ENCODE peak calls at places on chromosomes 13 and 19, in four cellular contexts. F is suprapubic skin, C is HepG2, K is sigmoid colon. N is an unnamed sample.

GRCh38 chr19:45668342-45668871 is 386 bp downstream of the GIPR start:
- DNase-seq in K (no peak), C (no peak), F (no peak), N (peak; percentile 28)

GRCh38 chr13:48278806-48279205 is 24.7 kb upstream of the RB1 start:
- DNase-seq in K (no peak), C (no peak), F (no peak), N (no peak)

GRCh38 chr13:74246398-74246975 is 112.3 kb upstream of the KLF12 start:
- DNase-seq in C (no peak), F (no peak), K (peak; percentile 66), N (no peak)

GRCh38 chr19:50759886-50760285 is 10.4 kb upstream of the GPR32 start:
- DNase-seq in K (no peak), F (no peak), C (peak; percentile 13), N (no peak)

GRCh38 chr13:98321356-98321755 is 144.3 kb upstream of the RNF113B start:
- DNase-seq in C (no peak), K (no peak), F (no peak), N (no peak)

GRCh38 chr13:46211116-46211515 is 612 bp upstream of the LRRC63 start:
- DNase-seq in C (no peak), F (no peak), K (no peak), N (no peak)

GRCh38 chr13:74895042-74895811 is 586.7 kb downstream of the TBC1D4 start:
- DNase-seq in C (no peak), K (no peak), F (no peak), N (no peak)

GRCh38 chr13:99151516-99151915 is 49.1 kb upstream of the UBAC2 start:
- DNase-seq in C (no peak), K (no peak), F (no peak), N (no peak)

GRCh38 chr19:49241769-49242168 is 83.2 kb downstream of the SLC6A16 start:
- DNase-seq in K (no peak), F (no peak), C (no peak), N (no peak)

GRCh38 chr19:6580313-6580712 is 10.6 kb downstream of the CD70 start:
- DNase-seq in C (no peak), F (no peak), K (no peak), N (no peak)

GRCh38 chr13:110617326-110618072 is 2.2 kb downstream of the NAXD start:
- DNase-seq in F (no peak), K (peak; percentile 88), C (peak; percentile 43), N (peak; percentile 85)

GRCh38 chr19:39030854-39031367 is 1.4 kb downstream of the FBXO27 start:
- DNase-seq in F (no peak), C (peak; percentile 84), K (no peak), N (no peak)

GRCh38 chr13:39483326-39483725 is 119.7 kb downstream of the LHFPL6 start:
- DNase-seq in F (no peak), C (no peak), K (no peak), N (no peak)

GRCh38 chr19:39544920-39545319 is 5.0 kb upstream of the EID2 start:
- DNase-seq in C (no peak), F (no peak), K (no peak), N (no peak)

GRCh38 chr19:58497634-58498170 is 14.1 kb downstream of the SLC27A5 start:
- DNase-seq in C (no peak), F (no peak), K (no peak), N (no peak)

GRCh38 chr13:50714886-50715285 is 128.6 kb downstream of the DLEU7 start:
- DNase-seq in C (no peak), K (no peak), F (no peak), N (no peak)

GRCh38 chr19:11359421-11359820 is 4.2 kb downstream of the PLPPR2 start:
- DNase-seq in F (no peak), K (no peak), C (no peak), N (no peak)

GRCh38 chr19:56837892-56838679 is 2.4 kb downstream of the PEG3 start:
- DNase-seq in F (peak; percentile 82), K (peak; percentile 86), C (peak; percentile 67), N (no peak)

GRCh38 chr13:106597759-106598395 is 29.9 kb upstream of the ARGLU1 start:
- DNase-seq in C (no peak), F (no peak), K (no peak), N (no peak)

GRCh38 chr13:46593403-46593802 is 40.4 kb downstream of the LRCH1 start:
- DNase-seq in C (no peak), K (no peak), F (no peak), N (no peak)

GRCh38 chr19:3790209-3790734 is 4.1 kb upstream of the MATK start:
- DNase-seq in F (no peak), C (no peak), K (no peak), N (no peak)

GRCh38 chr13:79593121-79593520 is 112.2 kb downstream of the NDFIP2 start:
- DNase-seq in K (no peak), C (no peak), F (no peak), N (no peak)

GRCh38 chr13:71255633-71256032 is 611.4 kb downstream of the DACH1 start:
- DNase-seq in F (no peak), C (no peak), K (no peak), N (no peak)

GRCh38 chr19:35264281-35265125 is 4.3 kb upstream of the USF2 start:
- DNase-seq in F (peak; percentile 45), K (peak; percentile 46), C (no peak), N (peak; percentile 20)

GRCh38 chr13:77740931-77741586 is 43.6 kb downstream of the SLAIN1 start:
- DNase-seq in K (no peak), C (no peak), F (no peak), N (no peak)

GRCh38 chr19:19491321-19492025 is 23.9 kb downstream of the TSSK6 start:
- DNase-seq in F (peak; percentile 55), K (no peak), C (no peak), N (no peak)

GRCh38 chr13:112465251-112466131 is 89.3 kb downstream of the SPACA7 start:
- DNase-seq in K (no peak), C (no peak), F (no peak), N (no peak)

GRCh38 chr13:112064222-112064621 is 2.7 kb upstream of the SOX1 start:
- DNase-seq in C (no peak), K (no peak), F (no peak), N (no peak)

GRCh38 chr13:69324109-69324886 is 783.3 kb upstream of the ATXN8OS start:
- DNase-seq in C (peak; percentile 3), K (no peak), F (no peak), N (no peak)

GRCh38 chr13:33453911-33454310 is 168.4 kb upstream of the STARD13 start:
- DNase-seq in K (no peak), F (no peak), C (peak; percentile 20), N (no peak)

GRCh38 chr13:27980280-27980998 is 8.1 kb downstream of the URAD start:
- DNase-seq in C (no peak), F (no peak), K (no peak), N (no peak)

GRCh38 chr13:78606471-78607408 is 3.4 kb upstream of the POU4F1 start:
- DNase-seq in F (no peak), C (no peak), K (no peak), N (no peak)

GRCh38 chr19:50387176-50387867 is 3.2 kb downstream of the POLD1 start:
- DNase-seq in F (no peak), C (no peak), K (no peak), N (no peak)

GRCh38 chr19:40502647-40503046 is 35.8 kb downstream of the SPTBN4 start:
- DNase-seq in C (peak; percentile 31), K (no peak), F (no peak), N (peak; percentile 55)

GRCh38 chr13:32390048-32390447 is 37.9 kb downstream of the N4BP2L1 start:
- DNase-seq in F (no peak), K (no peak), C (no peak), N (no peak)

GRCh38 chr19:1610579-1610978 is 5.3 kb upstream of the UQCR11 start:
- DNase-seq in K (no peak), C (no peak), F (no peak), N (no peak)

GRCh38 chr13:21615427-21615826 is 11.5 kb upstream of the MICU2 start:
- DNase-seq in F (no peak), K (no peak), C (no peak), N (no peak)

GRCh38 chr13:96218475-96218874 is 128.6 kb downstream of the HS6ST3 start:
- DNase-seq in C (no peak), K (no peak), F (no peak), N (no peak)
- TF ChIP-seq EP300 in C (no peak), K (no peak), F (no peak), N (no peak)

GRCh38 chr19:55117063-55117635 is 288 bp downstream of the PPP1R12C start:
- DNase-seq in K (no peak), C (no peak), F (no peak), N (no peak)

GRCh38 chr19:55117636-55118391 is at the start of gene PPP1R12C:
- DNase-seq in F (peak; percentile 99), C (peak; percentile 97), K (peak; percentile 100), N (peak; percentile 99)

GRCh38 chr19:55115446-55116065 is 1.9 kb downstream of the PPP1R12C start:
- DNase-seq in F (no peak), K (no peak), C (no peak), N (no peak)

GRCh38 chr19:55114566-55115145 is 2.8 kb downstream of the PPP1R12C start:
- DNase-seq in F (no peak), C (no peak), K (no peak), N (no peak)

GRCh38 chr19:55116232-55117062 is 990 bp downstream of the PPP1R12C start:
- DNase-seq in K (peak; percentile 92), C (peak; percentile 9), F (peak; percentile 88), N (peak; percentile 43)
- TF ChIP-seq POLR2AphosphoS5 in K (peak; percentile 59), C (no peak), F (no peak), N (peak; percentile 50)

GRCh38 chr13:90565985-90566713 is 781.3 kb upstream of the MIR17HG start:
- DNase-seq in F (no peak), C (no peak), K (no peak), N (no peak)

GRCh38 chr13:90564566-90564965 is 782.9 kb upstream of the MIR17HG start:
- DNase-seq in F (no peak), C (no peak), K (no peak), N (no peak)

GRCh38 chr13:90564096-90564495 is 783.4 kb upstream of the MIR17HG start:
- DNase-seq in K (no peak), C (no peak), F (no peak), N (no peak)

GRCh38 chr13:90568165-90568564 is 779.3 kb upstream of the MIR17HG start:
- DNase-seq in K (no peak), C (no peak), F (no peak), N (no peak)

DNA sequence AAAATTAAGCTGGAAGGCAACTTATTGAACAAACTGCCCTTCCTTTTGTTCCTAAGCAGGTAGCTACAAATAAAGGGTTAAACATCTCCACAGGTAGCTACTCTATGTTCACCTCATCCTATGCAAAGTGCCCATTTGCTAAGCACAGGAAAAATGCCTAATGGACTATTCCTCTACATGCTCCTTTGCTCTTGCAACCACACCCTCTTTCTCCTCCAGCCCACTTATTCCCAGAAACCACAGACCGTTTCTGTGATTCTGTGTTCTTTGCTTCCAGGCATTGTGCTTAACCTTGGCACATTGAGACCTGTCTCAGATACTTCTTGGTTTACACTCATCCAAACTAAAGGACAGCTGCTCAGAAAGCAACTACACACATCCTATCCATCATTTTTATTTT is 785.1 kb upstream of the MIR17HG start:
- DNase-seq in K (no peak), F (no peak), C (no peak), N (no peak)
- TF ChIP-seq EP300 in K (no peak), F (no peak), C (no peak), N (no peak)

GRCh38 chr13:24052547-24052981 is 108.0 kb upstream of the SPATA13 start:
- DNase-seq in C (no peak), F (no peak), K (peak; percentile 87), N (no peak)
- TF ChIP-seq POLR2AphosphoS5 in C (no peak), F (no peak), K (peak; percentile 37), N (no peak)